ENCODE peak calls at places on chromosomes 11 and 22, in nine cellular contexts. One of them, this sample, is unnamed.

GRCh38 chr11:120601566-120601965 is 90.0 kb downstream of the GRIK4 start:
- DNase-seq in left colon: no peak
- DNase-seq in endothelial cell: no peak
- DNase-seq in Calu3: no peak
- DNase-seq in aorta: no peak
- DNase-seq in sciatic nerve: no peak
- DNase-seq in naive thymus-derived CD4-positive, alpha-beta T cell: no peak
- DNase-seq in epithelial cell of proximal tubule: no peak
- DNase-seq in activated naive CD4-positive, alpha-beta T cell: no peak
- DNase-seq in this sample: no peak

GRCh38 chr11:109132539-109132938 is 289.5 kb upstream of the C11orf87 start:
- DNase-seq in epithelial cell of proximal tubule: no peak
- DNase-seq in Calu3: no peak
- DNase-seq in left colon: no peak
- DNase-seq in naive thymus-derived CD4-positive, alpha-beta T cell: no peak
- DNase-seq in aorta: no peak
- DNase-seq in endothelial cell: no peak
- DNase-seq in sciatic nerve: no peak
- DNase-seq in activated naive CD4-positive, alpha-beta T cell: no peak
- DNase-seq in this sample: no peak

GRCh38 chr11:95678988-95679387 is 110.6 kb downstream of the FAM76B start:
- DNase-seq in epithelial cell of proximal tubule: no peak
- DNase-seq in naive thymus-derived CD4-positive, alpha-beta T cell: no peak
- DNase-seq in aorta: no peak
- DNase-seq in sciatic nerve: no peak
- DNase-seq in activated naive CD4-positive, alpha-beta T cell: no peak
- DNase-seq in endothelial cell: no peak
- DNase-seq in left colon: no peak
- DNase-seq in Calu3: no peak
- DNase-seq in this sample: no peak

GRCh38 chr22:31142285-31142684 is 2.0 kb upstream of the PLA2G3 start:
- DNase-seq in endothelial cell: no peak
- DNase-seq in Calu3: no peak
- DNase-seq in sciatic nerve: no peak
- DNase-seq in naive thymus-derived CD4-positive, alpha-beta T cell: no peak
- DNase-seq in epithelial cell of proximal tubule: no peak
- DNase-seq in left colon: no peak
- DNase-seq in activated naive CD4-positive, alpha-beta T cell: no peak
- DNase-seq in aorta: peak; percentile 42
- DNase-seq in this sample: no peak

GRCh38 chr11:45751430-45751829 is 53.5 kb upstream of the SLC35C1 start:
- DNase-seq in naive thymus-derived CD4-positive, alpha-beta T cell: no peak
- DNase-seq in endothelial cell: no peak
- DNase-seq in sciatic nerve: no peak
- DNase-seq in epithelial cell of proximal tubule: no peak
- DNase-seq in Calu3: no peak
- DNase-seq in left colon: no peak
- DNase-seq in aorta: no peak
- DNase-seq in activated naive CD4-positive, alpha-beta T cell: no peak
- DNase-seq in this sample: peak; percentile 44

GRCh38 chr11:119359365-119360229 is 13.1 kb upstream of the MFRP start:
- DNase-seq in Calu3: no peak
- DNase-seq in naive thymus-derived CD4-positive, alpha-beta T cell: no peak
- DNase-seq in epithelial cell of proximal tubule: no peak
- DNase-seq in left colon: no peak
- DNase-seq in endothelial cell: no peak
- DNase-seq in activated naive CD4-positive, alpha-beta T cell: no peak
- DNase-seq in aorta: no peak
- DNase-seq in sciatic nerve: no peak
- DNase-seq in this sample: no peak

GRCh38 chr22:31044262-31044861 is 36.8 kb upstream of the SMTN start:
- DNase-seq in Calu3: no peak
- DNase-seq in epithelial cell of proximal tubule: no peak
- DNase-seq in left colon: peak; percentile 38
- DNase-seq in endothelial cell: no peak
- DNase-seq in aorta: peak; percentile 93
- DNase-seq in naive thymus-derived CD4-positive, alpha-beta T cell: no peak
- DNase-seq in sciatic nerve: peak; percentile 80
- DNase-seq in activated naive CD4-positive, alpha-beta T cell: no peak
- DNase-seq in this sample: no peak

GRCh38 chr11:18248561-18248960 is at the start of gene SAA2:
- DNase-seq in Calu3: peak; percentile 55
- DNase-seq in epithelial cell of proximal tubule: peak; percentile 47
- DNase-seq in sciatic nerve: no peak
- DNase-seq in endothelial cell: no peak
- DNase-seq in activated naive CD4-positive, alpha-beta T cell: no peak
- DNase-seq in naive thymus-derived CD4-positive, alpha-beta T cell: no peak
- DNase-seq in left colon: no peak
- DNase-seq in aorta: no peak
- DNase-seq in this sample: no peak

GRCh38 chr22:46674367-46674781 is 54.2 kb downstream of the GRAMD4 start:
- DNase-seq in left colon: peak; percentile 75
- DNase-seq in Calu3: no peak
- DNase-seq in activated naive CD4-positive, alpha-beta T cell: peak; percentile 77
- DNase-seq in endothelial cell: no peak
- DNase-seq in naive thymus-derived CD4-positive, alpha-beta T cell: peak; percentile 81
- DNase-seq in epithelial cell of proximal tubule: no peak
- DNase-seq in aorta: peak; percentile 85
- DNase-seq in sciatic nerve: peak; percentile 78
- DNase-seq in this sample: no peak

GRCh38 chr22:49849161-49850020 is 4.3 kb upstream of the ZBED4 start:
- DNase-seq in naive thymus-derived CD4-positive, alpha-beta T cell: no peak
- DNase-seq in left colon: no peak
- DNase-seq in sciatic nerve: no peak
- DNase-seq in activated naive CD4-positive, alpha-beta T cell: no peak
- DNase-seq in aorta: peak; percentile 76
- DNase-seq in endothelial cell: no peak
- DNase-seq in epithelial cell of proximal tubule: no peak
- DNase-seq in Calu3: no peak
- DNase-seq in this sample: no peak

GRCh38 chr11:117554601-117555333 is 227.1 kb downstream of the CEP164 start:
- DNase-seq in Calu3: peak; percentile 26
- DNase-seq in sciatic nerve: no peak
- DNase-seq in endothelial cell: no peak
- DNase-seq in activated naive CD4-positive, alpha-beta T cell: no peak
- DNase-seq in naive thymus-derived CD4-positive, alpha-beta T cell: no peak
- DNase-seq in aorta: peak; percentile 52
- DNase-seq in left colon: no peak
- DNase-seq in epithelial cell of proximal tubule: no peak
- DNase-seq in this sample: no peak

GRCh38 chr11:71298761-71299181 is 46.4 kb upstream of the SHANK2 start:
- DNase-seq in left colon: no peak
- DNase-seq in aorta: no peak
- DNase-seq in Calu3: no peak
- DNase-seq in endothelial cell: no peak
- DNase-seq in activated naive CD4-positive, alpha-beta T cell: no peak
- DNase-seq in naive thymus-derived CD4-positive, alpha-beta T cell: no peak
- DNase-seq in sciatic nerve: no peak
- DNase-seq in epithelial cell of proximal tubule: no peak
- DNase-seq in this sample: no peak

GRCh38 chr11:121141051-121141450 is 40.0 kb downstream of the TECTA start:
- DNase-seq in activated naive CD4-positive, alpha-beta T cell: no peak
- DNase-seq in sciatic nerve: no peak
- DNase-seq in epithelial cell of proximal tubule: no peak
- DNase-seq in naive thymus-derived CD4-positive, alpha-beta T cell: no peak
- DNase-seq in Calu3: no peak
- DNase-seq in left colon: no peak
- DNase-seq in endothelial cell: no peak
- DNase-seq in aorta: no peak
- DNase-seq in this sample: no peak

GRCh38 chr22:46996595-46997310 is 234.3 kb downstream of the TBC1D22A start:
- DNase-seq in aorta: no peak
- DNase-seq in Calu3: peak; percentile 12
- DNase-seq in endothelial cell: no peak
- DNase-seq in epithelial cell of proximal tubule: no peak
- DNase-seq in left colon: no peak
- DNase-seq in naive thymus-derived CD4-positive, alpha-beta T cell: no peak
- DNase-seq in activated naive CD4-positive, alpha-beta T cell: no peak
- DNase-seq in sciatic nerve: peak; percentile 54
- DNase-seq in this sample: no peak

GRCh38 chr11:129590753-129591475 is 215.3 kb downstream of the BARX2 start:
- DNase-seq in aorta: no peak
- DNase-seq in epithelial cell of proximal tubule: no peak
- DNase-seq in naive thymus-derived CD4-positive, alpha-beta T cell: no peak
- DNase-seq in left colon: no peak
- DNase-seq in activated naive CD4-positive, alpha-beta T cell: no peak
- DNase-seq in endothelial cell: no peak
- DNase-seq in Calu3: no peak
- DNase-seq in sciatic nerve: no peak
- DNase-seq in this sample: no peak

GRCh38 chr11:88813233-88813915 is 252.4 kb downstream of the GRM5 start:
- DNase-seq in activated naive CD4-positive, alpha-beta T cell: no peak
- DNase-seq in Calu3: no peak
- DNase-seq in epithelial cell of proximal tubule: no peak
- DNase-seq in aorta: no peak
- DNase-seq in naive thymus-derived CD4-positive, alpha-beta T cell: no peak
- DNase-seq in endothelial cell: no peak
- DNase-seq in sciatic nerve: no peak
- DNase-seq in left colon: no peak
- DNase-seq in this sample: no peak

GRCh38 chr11:67266424-67267187 is at the start of gene GRK2:
- DNase-seq in endothelial cell: peak; percentile 50
- DNase-seq in left colon: peak; percentile 61
- DNase-seq in sciatic nerve: peak; percentile 65
- DNase-seq in aorta: peak; percentile 85
- DNase-seq in naive thymus-derived CD4-positive, alpha-beta T cell: no peak
- DNase-seq in Calu3: peak; percentile 42
- DNase-seq in activated naive CD4-positive, alpha-beta T cell: no peak
- DNase-seq in epithelial cell of proximal tubule: no peak
- DNase-seq in this sample: no peak

GRCh38 chr11:14369598-14369997 is 10.6 kb upstream of the RRAS2 start:
- DNase-seq in aorta: no peak
- DNase-seq in left colon: no peak
- DNase-seq in naive thymus-derived CD4-positive, alpha-beta T cell: no peak
- DNase-seq in sciatic nerve: no peak
- DNase-seq in Calu3: no peak
- DNase-seq in epithelial cell of proximal tubule: no peak
- DNase-seq in endothelial cell: no peak
- DNase-seq in activated naive CD4-positive, alpha-beta T cell: no peak
- DNase-seq in this sample: no peak

GRCh38 chr11:96155627-96156378 is 187.2 kb downstream of the MAML2 start:
- DNase-seq in Calu3: peak; percentile 23
- DNase-seq in naive thymus-derived CD4-positive, alpha-beta T cell: no peak
- DNase-seq in endothelial cell: no peak
- DNase-seq in epithelial cell of proximal tubule: peak; percentile 95
- DNase-seq in sciatic nerve: peak; percentile 85
- DNase-seq in aorta: peak; percentile 88
- DNase-seq in left colon: peak; percentile 30
- DNase-seq in activated naive CD4-positive, alpha-beta T cell: no peak
- DNase-seq in this sample: no peak

GRCh38 chr11:119684361-119685072 is 44.5 kb downstream of the NECTIN1 start:
- DNase-seq in Calu3: peak; percentile 74
- DNase-seq in aorta: no peak
- DNase-seq in endothelial cell: peak; percentile 46
- DNase-seq in left colon: no peak
- DNase-seq in sciatic nerve: no peak
- DNase-seq in naive thymus-derived CD4-positive, alpha-beta T cell: no peak
- DNase-seq in activated naive CD4-positive, alpha-beta T cell: no peak
- DNase-seq in epithelial cell of proximal tubule: no peak
- DNase-seq in this sample: peak; percentile 18

GRCh38 chr11:123218451-123218850 is 23.4 kb upstream of the CLMP start:
- DNase-seq in aorta: no peak
- DNase-seq in activated naive CD4-positive, alpha-beta T cell: no peak
- DNase-seq in left colon: no peak
- DNase-seq in naive thymus-derived CD4-positive, alpha-beta T cell: no peak
- DNase-seq in epithelial cell of proximal tubule: no peak
- DNase-seq in endothelial cell: no peak
- DNase-seq in Calu3: no peak
- DNase-seq in sciatic nerve: no peak
- DNase-seq in this sample: no peak

GRCh38 chr11:134374171-134374570 is 37.9 kb downstream of the B3GAT1 start:
- DNase-seq in naive thymus-derived CD4-positive, alpha-beta T cell: no peak
- DNase-seq in endothelial cell: no peak
- DNase-seq in sciatic nerve: no peak
- DNase-seq in aorta: peak; percentile 21
- DNase-seq in Calu3: no peak
- DNase-seq in activated naive CD4-positive, alpha-beta T cell: no peak
- DNase-seq in epithelial cell of proximal tubule: no peak
- DNase-seq in left colon: no peak
- DNase-seq in this sample: no peak

GRCh38 chr11:68271023-68271780 is 571 bp downstream of the C11orf24 start:
- DNase-seq in Calu3: peak; percentile 66
- DNase-seq in naive thymus-derived CD4-positive, alpha-beta T cell: peak; percentile 49
- DNase-seq in endothelial cell: peak; percentile 57
- DNase-seq in left colon: peak; percentile 68
- DNase-seq in activated naive CD4-positive, alpha-beta T cell: no peak
- DNase-seq in epithelial cell of proximal tubule: no peak
- DNase-seq in sciatic nerve: peak; percentile 69
- DNase-seq in aorta: no peak
- DNase-seq in this sample: peak; percentile 57

GRCh38 chr11:104365676-104366075 is 201.7 kb upstream of the PDGFD start:
- DNase-seq in naive thymus-derived CD4-positive, alpha-beta T cell: no peak
- DNase-seq in Calu3: no peak
- DNase-seq in endothelial cell: no peak
- DNase-seq in sciatic nerve: no peak
- DNase-seq in left colon: no peak
- DNase-seq in epithelial cell of proximal tubule: no peak
- DNase-seq in activated naive CD4-positive, alpha-beta T cell: no peak
- DNase-seq in aorta: no peak
- DNase-seq in this sample: no peak

GRCh38 chr11:13011366-13012036 is 2.4 kb downstream of the RASSF10 start:
- DNase-seq in endothelial cell: no peak
- DNase-seq in Calu3: no peak
- DNase-seq in aorta: no peak
- DNase-seq in epithelial cell of proximal tubule: no peak
- DNase-seq in naive thymus-derived CD4-positive, alpha-beta T cell: no peak
- DNase-seq in activated naive CD4-positive, alpha-beta T cell: no peak
- DNase-seq in left colon: no peak
- DNase-seq in sciatic nerve: no peak
- DNase-seq in this sample: no peak

GRCh38 chr11:82191690-82192089 is 542.0 kb downstream of the FAM181B start:
- DNase-seq in epithelial cell of proximal tubule: no peak
- DNase-seq in left colon: no peak
- DNase-seq in Calu3: no peak
- DNase-seq in sciatic nerve: no peak
- DNase-seq in activated naive CD4-positive, alpha-beta T cell: no peak
- DNase-seq in aorta: no peak
- DNase-seq in naive thymus-derived CD4-positive, alpha-beta T cell: no peak
- DNase-seq in endothelial cell: no peak
- DNase-seq in this sample: no peak

GRCh38 chr11:26457660-26458059 is 114.4 kb downstream of the MUC15 start:
- DNase-seq in sciatic nerve: no peak
- DNase-seq in naive thymus-derived CD4-positive, alpha-beta T cell: no peak
- DNase-seq in epithelial cell of proximal tubule: no peak
- DNase-seq in aorta: no peak
- DNase-seq in activated naive CD4-positive, alpha-beta T cell: no peak
- DNase-seq in Calu3: no peak
- DNase-seq in left colon: no peak
- DNase-seq in endothelial cell: no peak
- DNase-seq in this sample: no peak

GRCh38 chr22:49294656-49295464 is 532.8 kb downstream of the BRD1 start:
- DNase-seq in aorta: peak; percentile 32
- DNase-seq in epithelial cell of proximal tubule: no peak
- DNase-seq in Calu3: no peak
- DNase-seq in activated naive CD4-positive, alpha-beta T cell: no peak
- DNase-seq in left colon: no peak
- DNase-seq in naive thymus-derived CD4-positive, alpha-beta T cell: no peak
- DNase-seq in sciatic nerve: peak; percentile 39
- DNase-seq in endothelial cell: no peak
- DNase-seq in this sample: no peak

This sample was measured in neural crest cell.